ENCODE peak calls at places on chromosomes 6 and 20, in nine cellular contexts. T is CD4-positive, alpha-beta memory T cell; L is GM23338; Y is NCI-H2081; S is stimulated activated naive CD4-positive, alpha-beta T cell; C is natural killer cell; A is activated naive CD4-positive, alpha-beta T cell treated with Interleukin-2 at 50 U/mL for 16 hours; Z is A549; U is neural crest cell. R is an unnamed sample.

GRCh38 chr20:46979603-46980241 is 85.1 kb downstream of the EYA2 start:
- DNase-seq in T (no peak), L (no peak), Y (no peak), S (no peak), C (no peak), A (no peak), Z (no peak), U (no peak), R (no peak)

GRCh38 chr20:61082700-61083099 is 169.4 kb upstream of the CDH4 start:
- DNase-seq in T (no peak), L (no peak), Y (no peak), S (no peak), C (no peak), A (no peak), Z (no peak), U (no peak), R (no peak)

GRCh38 chr20:58710481-58711265 is 18.1 kb downstream of the NPEPL1 start:
- DNase-seq in T (no peak), L (no peak), Y (no peak), S (no peak), C (peak), A (no peak), Z (no peak), U (no peak), R (peak)

GRCh38 chr6:170020041-170020583 is 268.7 kb downstream of the ERMARD start:
- DNase-seq in T (no peak), L (no peak), Y (no peak), S (no peak), C (no peak), A (no peak), Z (no peak), U (no peak), R (no peak)

GRCh38 chr6:9250852-9251251 is 815.5 kb upstream of the SLC35B3 start:
- DNase-seq in T (no peak), L (peak), Y (peak), S (no peak), C (no peak), A (no peak), Z (peak), U (no peak), R (peak)

GRCh38 chr6:23246901-23247300 is 677.5 kb downstream of the HDGFL1 start:
- DNase-seq in T (no peak), L (no peak), Y (no peak), S (no peak), C (no peak), A (no peak), Z (no peak), U (no peak), R (no peak)

GRCh38 chr6:63100066-63100465 is 111.2 kb upstream of the FKBP1C start:
- DNase-seq in T (no peak), L (no peak), Y (no peak), S (no peak), C (no peak), A (no peak), Z (no peak), U (no peak), R (no peak)

GRCh38 chr6:169782966-169783760 is 31.7 kb downstream of the ERMARD start:
- DNase-seq in T (no peak), L (no peak), Y (no peak), S (no peak), C (no peak), A (no peak), Z (no peak), U (no peak), R (no peak)

GRCh38 chr20:3068986-3069900 is 2.2 kb upstream of the OXT start:
- DNase-seq in T (peak), L (peak), Y (no peak), S (peak), C (no peak), A (no peak), Z (peak), U (no peak), R (no peak)

GRCh38 chr6:77470983-77471382 is 7.7 kb upstream of the HTR1B start:
- DNase-seq in T (no peak), L (no peak), Y (no peak), S (no peak), C (no peak), A (no peak), Z (no peak), U (no peak), R (no peak)

GRCh38 chr20:23225407-23226060 is 125.1 kb upstream of the NXT1 start:
- DNase-seq in T (no peak), L (no peak), Y (no peak), S (no peak), C (no peak), A (no peak), Z (peak), U (no peak), R (peak)

GRCh38 chr20:36297656-36298055 is 8.5 kb upstream of the DLGAP4 start:
- DNase-seq in T (no peak), L (no peak), Y (no peak), S (no peak), C (no peak), A (no peak), Z (no peak), U (no peak), R (no peak)

GRCh38 chr6:89084954-89085353 is 4.4 kb downstream of the PNRC1 start:
- DNase-seq in T (peak), L (peak), Y (no peak), S (no peak), C (no peak), A (no peak), Z (no peak), U (no peak), R (no peak)

GRCh38 chr6:32267035-32267434 is 43.2 kb upstream of the NOTCH4 start:
- DNase-seq in T (no peak), L (no peak), Y (no peak), S (no peak), C (no peak), A (no peak), Z (no peak), U (no peak), R (no peak)

GRCh38 chr6:96735332-96735731 is 101.9 kb downstream of the GPR63 start:
- DNase-seq in T (no peak), L (no peak), Y (no peak), S (no peak), C (no peak), A (no peak), Z (no peak), U (no peak), R (no peak)

GRCh38 chr20:3923818-3924217 is 34.6 kb downstream of the PANK2 start:
- DNase-seq in T (no peak), L (no peak), Y (no peak), S (no peak), C (no peak), A (no peak), Z (no peak), U (no peak), R (peak)

GRCh38 chr6:88920088-88920487 is 43.3 kb downstream of the RNGTT start:
- DNase-seq in T (no peak), L (no peak), Y (no peak), S (no peak), C (no peak), A (no peak), Z (no peak), U (no peak), R (no peak)

GRCh38 chr6:157110620-157111019 is 212.7 kb downstream of the TMEM242 start:
- DNase-seq in T (no peak), L (no peak), Y (no peak), S (no peak), C (no peak), A (no peak), Z (peak), U (no peak), R (no peak)

GRCh38 chr6:23985015-23985414 is 141.0 kb upstream of the NRSN1 start:
- DNase-seq in T (no peak), L (no peak), Y (no peak), S (no peak), C (no peak), A (no peak), Z (no peak), U (no peak), R (no peak)

GRCh38 chr6:124356276-124356810 is 552.7 kb downstream of the NKAIN2 start:
- DNase-seq in T (no peak), L (no peak), Y (no peak), S (no peak), C (no peak), A (no peak), Z (no peak), U (no peak), R (no peak)

GRCh38 chr20:51801220-51801991 is 915 bp downstream of the SALL4 start:
- DNase-seq in T (no peak), L (peak), Y (no peak), S (no peak), C (no peak), A (no peak), Z (peak), U (peak), R (peak)

GRCh38 chr6:44630125-44631028 is 242.9 kb downstream of the CDC5L start:
- DNase-seq in T (peak), L (peak), Y (peak), S (no peak), C (no peak), A (peak), Z (peak), U (peak), R (peak)

GRCh38 chr6:53635322-53635721 is 30.2 kb downstream of the KLHL31 start:
- DNase-seq in T (no peak), L (no peak), Y (no peak), S (no peak), C (no peak), A (no peak), Z (no peak), U (no peak), R (no peak)

GRCh38 chr6:159969204-159969912 is 476 bp downstream of the IGF2R start:
- DNase-seq in T (no peak), L (peak), Y (no peak), S (peak), C (peak), A (peak), Z (no peak), U (peak), R (peak)

GRCh38 chr6:30264731-30265130 is 51.5 kb upstream of the TRIM26 start:
- DNase-seq in T (no peak), L (no peak), Y (no peak), S (no peak), C (no peak), A (no peak), Z (no peak), U (no peak), R (peak)

GRCh38 chr6:39153766-39154397 is 38.9 kb upstream of the SAYSD1 start:
- DNase-seq in T (no peak), L (no peak), Y (no peak), S (no peak), C (no peak), A (no peak), Z (no peak), U (no peak), R (no peak)

GRCh38 chr6:100833972-100834574 is 47.1 kb downstream of the ASCC3 start:
- DNase-seq in T (no peak), L (no peak), Y (no peak), S (no peak), C (no peak), A (no peak), Z (no peak), U (no peak), R (peak)

GRCh38 chr6:17865798-17866725 is 121.4 kb downstream of the KIF13A start:
- DNase-seq in T (no peak), L (no peak), Y (no peak), S (no peak), C (no peak), A (no peak), Z (peak), U (no peak), R (peak)

GRCh38 chr20:4813839-4814695 is 92.4 kb downstream of the PRND start:
- DNase-seq in T (peak), L (peak), Y (no peak), S (peak), C (peak), A (peak), Z (no peak), U (no peak), R (no peak)

GRCh38 chr20:58550661-58551060 is 35.5 kb upstream of the APCDD1L start:
- DNase-seq in T (no peak), L (no peak), Y (no peak), S (no peak), C (no peak), A (no peak), Z (no peak), U (no peak), R (peak)

GRCh38 chr6:30763618-30764489 is 19.5 kb upstream of the IER3 start:
- DNase-seq in T (no peak), L (no peak), Y (peak), S (no peak), C (no peak), A (no peak), Z (peak), U (no peak), R (no peak)

GRCh38 chr20:62792940-62793756 is 3.1 kb upstream of the MRGBP start:
- DNase-seq in T (no peak), L (peak), Y (peak), S (no peak), C (no peak), A (no peak), Z (no peak), U (no peak), R (no peak)

GRCh38 chr6:157845493-157846259 is 22.6 kb downstream of the SNX9 start:
- DNase-seq in T (no peak), L (no peak), Y (no peak), S (no peak), C (no peak), A (no peak), Z (no peak), U (no peak), R (no peak)

GRCh38 chr20:2112910-2113309 is 11.3 kb downstream of the STK35 start:
- DNase-seq in T (no peak), L (no peak), Y (no peak), S (no peak), C (no peak), A (no peak), Z (no peak), U (no peak), R (no peak)

GRCh38 chr20:36248836-36249235 is 12.6 kb downstream of the AAR2 start:
- DNase-seq in T (no peak), L (no peak), Y (no peak), S (no peak), C (no peak), A (no peak), Z (no peak), U (no peak), R (no peak)

GRCh38 chr20:9079038-9079731 is 10.3 kb downstream of the PLCB4 start:
- DNase-seq in T (no peak), L (peak), Y (peak), S (no peak), C (no peak), A (no peak), Z (no peak), U (no peak), R (no peak)

GRCh38 chr6:1726341-1726763 is 116.6 kb downstream of the FOXC1 start:
- DNase-seq in T (no peak), L (peak), Y (no peak), S (no peak), C (no peak), A (no peak), Z (no peak), U (no peak), R (no peak)

GRCh38 chr6:160013987-160014868 is 45.3 kb downstream of the IGF2R start:
- DNase-seq in T (peak), L (no peak), Y (no peak), S (no peak), C (no peak), A (peak), Z (no peak), U (no peak), R (no peak)

GRCh38 chr6:159084493-159085091 is 39.8 kb upstream of the TAGAP start:
- DNase-seq in T (no peak), L (no peak), Y (no peak), S (no peak), C (no peak), A (no peak), Z (no peak), U (no peak), R (peak)

GRCh38 chr6:17851001-17851719 is 136.3 kb downstream of the KIF13A start:
- DNase-seq in T (no peak), L (no peak), Y (no peak), S (no peak), C (no peak), A (no peak), Z (no peak), U (no peak), R (peak)